ENCODE peak calls at places on chromosomes 3 and 15, in four cellular contexts. J is upper lobe of right lung, F is hepatocyte, P is HCT116. L is an unnamed sample.

GRCh38 chr15:65171428-65171827 is 13.7 kb downstream of the CLPX start:
- DNase-seq in J (no peak), F (no peak), P (no peak), L (no peak)

GRCh38 chr3:186705882-186706780 is 11.0 kb upstream of the KNG1 start:
- DNase-seq in J (no peak), F (no peak), P (no peak), L (no peak)

GRCh38 chr15:55796321-55796965 is 53.5 kb upstream of the PRTG start:
- DNase-seq in J (no peak), F (peak; percentile 14), P (no peak), L (no peak)

GRCh38 chr3:28745436-28745835 is 396.8 kb upstream of the AZI2 start:
- DNase-seq in J (no peak), F (no peak), P (no peak), L (no peak)

GRCh38 chr15:55372701-55373440 is 35.3 kb downstream of the CCPG1 start:
- DNase-seq in J (no peak), F (no peak), P (no peak), L (no peak)

GRCh38 chr3:42717311-42717710 is 14.7 kb upstream of the HHATL start:
- DNase-seq in J (no peak), F (no peak), P (no peak), L (no peak)

GRCh38 chr3:31580645-31581044 is 47.9 kb downstream of the STT3B start:
- DNase-seq in J (no peak), F (no peak), P (no peak), L (no peak)

GRCh38 chr3:193890036-193890897 is 245.7 kb upstream of the HES1 start:
- DNase-seq in J (no peak), F (no peak), P (no peak), L (no peak)

GRCh38 chr3:149299938-149300791 is 33.3 kb downstream of the TM4SF18 start:
- DNase-seq in J (no peak), F (peak; percentile 85), P (peak; percentile 93), L (no peak)

GRCh38 chr15:82135645-82136044 is 89.8 kb upstream of the MEX3B start:
- DNase-seq in J (no peak), F (no peak), P (no peak), L (no peak)

GRCh38 chr3:172844428-172844827 is 93.9 kb downstream of the ECT2 start:
- DNase-seq in J (no peak), F (no peak), P (no peak), L (no peak)

GRCh38 chr15:39598958-39599845 is 18.3 kb downstream of the THBS1 start:
- DNase-seq in J (no peak), F (no peak), P (no peak), L (no peak)

GRCh38 chr3:97957617-97958311 is 14.5 kb downstream of the RIOX2 start:
- DNase-seq in J (no peak), F (no peak), P (no peak), L (no peak)

GRCh38 chr15:62469874-62470688 is 305.0 kb upstream of the C2CD4B start:
- DNase-seq in J (no peak), F (no peak), P (peak; percentile 13), L (no peak)

GRCh38 chr3:105899528-105899927 is 30.7 kb upstream of the CBLB start:
- DNase-seq in J (no peak), F (no peak), P (no peak), L (no peak)

GRCh38 chr3:152047465-152047864 is 174.0 kb downstream of the SUCNR1 start:
- DNase-seq in J (no peak), F (no peak), P (no peak), L (no peak)

GRCh38 chr3:125144653-125145314 is 67.8 kb downstream of the SLC12A8 start:
- DNase-seq in J (no peak), F (no peak), P (no peak), L (no peak)

GRCh38 chr3:3635109-3635508 is 164.1 kb upstream of the LRRN1 start:
- DNase-seq in J (no peak), F (no peak), P (no peak), L (no peak)

GRCh38 chr3:134197681-134198261 is 52.9 kb downstream of the RYK start:
- DNase-seq in J (no peak), F (peak; percentile 63), P (peak; percentile 39), L (no peak)

GRCh38 chr3:89107461-89108035 is at the start of gene EPHA3:
- DNase-seq in J (peak; percentile 72), F (peak; percentile 73), P (no peak), L (peak; percentile 61)

DNA sequence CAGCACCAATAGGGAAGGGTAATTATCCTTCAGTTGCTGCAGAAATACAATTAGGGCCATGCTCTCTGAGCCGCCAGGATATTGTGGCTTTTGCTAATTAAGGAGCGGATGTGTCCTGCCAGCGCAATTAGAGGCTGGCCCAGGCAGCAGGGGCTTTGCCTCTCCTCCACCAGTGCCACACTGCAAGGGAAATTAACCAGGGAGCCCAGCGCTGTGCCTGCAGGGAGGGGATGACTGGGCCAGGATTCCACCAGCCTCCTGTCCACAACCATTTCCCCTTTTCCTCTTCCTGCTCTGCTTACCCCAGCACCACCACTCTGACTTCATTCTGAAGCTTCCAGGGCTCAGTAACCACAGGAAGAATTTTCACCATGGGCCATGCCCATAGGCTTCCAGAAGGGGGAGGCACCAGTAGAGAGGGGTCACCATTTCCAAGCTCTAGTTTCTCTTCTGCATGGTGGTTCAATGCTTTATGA is 10.3 kb upstream of the AEN start:
- DNase-seq in J (no peak), F (no peak), P (no peak), L (no peak)
- H3K27ac ChIP-seq in J (no peak overlapping the region), F (no peak overlapping the region), P (no peak overlapping the region), L (no peak overlapping the region)

DNA sequence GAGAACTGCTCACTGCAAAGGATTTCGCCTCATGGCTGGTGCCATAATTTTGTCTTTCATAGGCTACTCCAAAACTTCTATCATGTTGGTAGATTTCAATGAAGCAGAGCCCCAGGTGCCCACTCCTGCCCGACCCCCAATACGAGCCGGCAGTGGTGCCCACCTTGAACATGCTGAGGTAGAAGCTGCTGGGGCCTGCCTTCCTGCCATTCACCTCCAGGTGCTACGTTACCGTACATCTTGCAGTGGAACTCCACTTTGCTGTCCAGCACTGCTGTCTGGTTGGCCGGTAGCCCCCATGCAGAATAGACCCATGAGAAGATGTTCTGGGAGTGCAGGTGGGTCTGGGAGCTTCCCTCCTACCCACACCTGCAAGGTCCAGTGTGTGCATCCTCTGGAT is 502.8 kb upstream of the TBL1XR1 start:
- DNase-seq in J (no peak), F (no peak), P (no peak), L (no peak)
- H3K9me3 ChIP-seq in J (no peaks in the 10 kb centered on the region), F (no peaks in the 10 kb centered on the region), P (no peaks in the 10 kb centered on the region), L (no peaks in the 10 kb centered on the region)

GRCh38 chr3:142580061-142580423 is 1.5 kb upstream of the ATR start:
- DNase-seq in J (no peak), F (no peak), P (no peak), L (no peak)
- H3K27ac ChIP-seq in J (no peak overlapping the region), F (peak overlapping the region; percentile 90), P (no peak overlapping the region), L (no peak overlapping the region)

GRCh38 chr15:25053000-25053815 is 98.4 kb downstream of the SNRPN start:
- DNase-seq in J (peak; percentile 32), F (no peak), P (no peak), L (no peak)

GRCh38 chr15:25054329-25054728 is 99.5 kb downstream of the SNRPN start:
- DNase-seq in J (no peak), F (no peak), P (no peak), L (no peak)

GRCh38 chr15:25054943-25055342 is 100.2 kb downstream of the SNRPN start:
- DNase-seq in J (peak; percentile 48), F (no peak), P (no peak), L (no peak)

GRCh38 chr15:25052191-25052999 is 97.6 kb downstream of the SNRPN start:
- DNase-seq in J (peak; percentile 48), F (no peak), P (no peak), L (no peak)

GRCh38 chr15:25051399-25052154 is 96.8 kb downstream of the SNRPN start:
- DNase-seq in J (peak; percentile 43), F (no peak), P (no peak), L (no peak)
- H3K9me3 ChIP-seq in J (peaks cover 92% of the 10 kb centered on the region), F (peaks cover 66% of the 10 kb centered on the region), P (no peaks in the 10 kb centered on the region), L (no peaks in the 10 kb centered on the region)

GRCh38 chr3:10240799-10241198 is 7.5 kb upstream of the TATDN2 start:
- DNase-seq in J (no peak), F (no peak), P (no peak), L (no peak)

GRCh38 chr3:10247679-10248183 is 528 bp upstream of the TATDN2 start:
- DNase-seq in J (no peak), F (no peak), P (no peak), L (no peak)

GRCh38 chr3:10242182-10243065 is 5.8 kb upstream of the TATDN2 start:
- DNase-seq in J (no peak), F (no peak), P (no peak), L (no peak)

GRCh38 chr3:10245313-10245712 is 2.9 kb upstream of the TATDN2 start:
- DNase-seq in J (no peak), F (no peak), P (no peak), L (no peak)

DNA sequence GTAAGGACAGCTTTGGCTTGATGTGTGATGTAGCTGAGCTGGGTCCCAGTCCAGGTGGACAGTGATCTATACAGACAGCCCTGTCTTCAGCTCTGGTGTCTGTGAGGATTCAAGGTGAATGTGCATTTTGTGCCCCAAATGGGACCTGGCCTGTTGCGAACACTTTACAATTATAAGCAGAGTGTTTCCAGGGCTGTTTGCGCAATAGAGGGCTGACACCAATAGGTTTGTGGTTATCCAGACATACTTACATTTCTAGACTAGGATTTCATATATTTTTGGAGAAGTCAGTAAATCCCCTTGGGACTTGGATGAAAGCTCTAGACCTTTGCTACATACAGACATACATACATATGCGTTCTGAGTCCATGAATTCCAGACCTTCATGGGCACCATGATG is 4.3 kb upstream of the TATDN2 start:
- DNase-seq in J (no peak), F (no peak), P (no peak), L (no peak)
- H3K27ac ChIP-seq in J (no peak overlapping the region), F (no peak overlapping the region), P (no peak overlapping the region), L (no peak overlapping the region)

GRCh38 chr3:119428538-119428937 is 34.9 kb downstream of the TMEM39A start:
- DNase-seq in J (no peak), F (no peak), P (no peak), L (peak; percentile 25)
- H3K9me3 ChIP-seq in J (peaks cover 34% of the 10 kb centered on the region), F (peaks cover 51% of the 10 kb centered on the region), P (no peaks in the 10 kb centered on the region), L (no peaks in the 10 kb centered on the region)

DNA sequence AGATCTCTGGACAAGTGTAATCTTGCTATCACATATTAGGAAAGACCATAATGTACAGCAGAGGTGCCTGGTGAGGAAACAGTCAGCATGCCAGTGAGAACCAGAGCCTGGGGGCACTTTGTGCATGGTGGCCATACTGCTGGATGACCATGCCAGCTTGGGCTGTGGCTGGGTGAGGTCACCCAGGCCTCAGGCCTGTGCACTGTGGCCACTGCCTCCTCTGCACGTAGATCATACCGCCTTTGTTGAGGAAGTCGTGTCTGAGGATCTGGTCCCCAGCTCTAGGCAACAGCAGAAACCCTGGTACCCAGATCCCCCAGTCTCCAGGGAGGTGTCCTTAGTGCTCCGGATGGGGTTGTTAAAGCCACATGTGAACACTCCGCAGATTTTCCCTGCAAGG is 38.9 kb downstream of the ZNF710 start:
- DNase-seq in J (no peak), F (no peak), P (no peak), L (no peak)
- H3K27ac ChIP-seq in J (peak overlapping the region; percentile 17), F (no peak overlapping the region), P (no peak overlapping the region), L (no peak overlapping the region)

DNA sequence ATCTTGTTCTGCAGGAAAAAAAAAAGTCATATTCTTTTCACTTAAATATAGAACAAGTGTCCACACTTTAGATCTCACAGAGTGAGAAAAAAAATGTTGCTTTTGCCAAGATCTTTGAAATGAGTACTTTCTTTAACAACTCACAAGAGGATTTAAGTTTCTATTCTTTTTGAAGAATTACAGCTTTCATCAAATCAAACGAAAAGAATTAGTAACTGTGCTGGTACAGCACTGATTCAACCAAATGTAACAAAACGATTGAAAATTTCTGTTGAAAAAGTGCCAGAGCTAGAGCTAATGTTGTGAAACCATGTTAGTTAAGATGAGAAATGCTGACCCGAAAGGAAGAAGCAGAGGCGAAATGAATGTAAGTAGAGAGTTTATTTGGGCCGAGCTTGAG is 300.2 kb downstream of the GABRB3 start:
- DNase-seq in J (no peak), F (no peak), P (no peak), L (no peak)
- H3K9me3 ChIP-seq in J (no peaks in the 10 kb centered on the region), F (no peaks in the 10 kb centered on the region), P (peaks cover 21% of the 10 kb centered on the region), L (no peaks in the 10 kb centered on the region)

L was measured in iPS DF 6.9.